ENCODE peak calls at places on chromosomes 5 and 9, in eight cellular contexts. Q is endothelial cell; K is HTR-8/SVneo; B is progenitor cell of endocrine pancreas; J is stimulated activated CD8-positive, alpha-beta memory T cell treated with anti-CD3 and anti-CD28 coated beads, Interleukin-2, amount 100 ng/mL, for 1 hour; M is NCI-H460; H is frontal cortex; U is iris pigment epithelial cell. T is an unnamed sample.

GRCh38 chr5:166602271-166602670 is 1689.2 kb upstream of the WWC1 start:
- DNase-seq in Q (no peak), K (no peak), B (no peak), J (no peak), M (no peak), H (no peak), U (no peak), T (no peak)

GRCh38 chr9:109707355-109707754 is 72.6 kb upstream of the PALM2AKAP2 start:
- DNase-seq in Q (no peak), K (no peak), B (no peak), J (no peak), M (no peak), H (no peak), U (no peak), T (no peak)

GRCh38 chr5:37661227-37661920 is 178.5 kb downstream of the GDNF start:
- DNase-seq in Q (no peak), K (no peak), B (no peak), J (no peak), M (no peak), H (no peak), U (no peak), T (no peak)

GRCh38 chr5:5335115-5335514 is 87.4 kb upstream of the ICE1 start:
- DNase-seq in Q (no peak), K (no peak), B (no peak), J (no peak), M (no peak), H (no peak), U (no peak), T (no peak)

GRCh38 chr9:129458663-129459549 is 162.0 kb downstream of the C9orf50 start:
- DNase-seq in Q (peak), K (no peak), B (no peak), J (no peak), M (no peak), H (no peak), U (no peak), T (no peak)

GRCh38 chr9:69535296-69535832 is 136.8 kb downstream of the APBA1 start:
- DNase-seq in Q (no peak), K (no peak), B (no peak), J (no peak), M (no peak), H (no peak), U (no peak), T (no peak)

GRCh38 chr9:125807065-125807464 is 59.9 kb downstream of the PBX3 start:
- DNase-seq in Q (no peak), K (no peak), B (no peak), J (no peak), M (no peak), H (no peak), U (peak), T (no peak)

GRCh38 chr9:19701274-19701673 is 87.6 kb downstream of the SLC24A2 start:
- DNase-seq in Q (no peak), K (no peak), B (no peak), J (no peak), M (no peak), H (no peak), U (no peak), T (no peak)

GRCh38 chr9:111107141-111107540 is 68.9 kb upstream of the LPAR1 start:
- DNase-seq in Q (no peak), K (no peak), B (no peak), J (no peak), M (no peak), H (no peak), U (no peak), T (no peak)

GRCh38 chr5:93821892-93822291 is 80.5 kb upstream of the POU5F2 start:
- DNase-seq in Q (no peak), K (no peak), B (no peak), J (no peak), M (no peak), H (no peak), U (no peak), T (no peak)

GRCh38 chr5:179115845-179116524 is 55.8 kb downstream of the ZNF354C start:
- DNase-seq in Q (no peak), K (no peak), B (no peak), J (no peak), M (no peak), H (no peak), U (no peak), T (no peak)

GRCh38 chr5:53942724-53943123 is 367.6 kb downstream of the ARL15 start:
- DNase-seq in Q (no peak), K (peak), B (no peak), J (no peak), M (peak), H (no peak), U (peak), T (no peak)

GRCh38 chr5:122442938-122443337 is 130.9 kb downstream of the SNCAIP start:
- DNase-seq in Q (no peak), K (no peak), B (no peak), J (no peak), M (no peak), H (no peak), U (no peak), T (no peak)

T was measured in SIG-M5.